ENCODE peak calls at places on chromosomes 12 and 14, in ten cellular contexts. One of them, this sample, is unnamed. For H3K36me3, the result is how much of the 10 kb centered on the place peaks cover.

GRCh38 chr14:83744901-83745300 is 1785.0 kb upstream of the FLRT2 start:
- DNase-seq in upper lobe of right lung: no peak
- DNase-seq in mucosa of descending colon: no peak
- DNase-seq in heart right ventricle: no peak
- DNase-seq in mammary epithelial cell: no peak
- DNase-seq in lower lobe of right lung: no peak
- DNase-seq in kidney epithelial cell: no peak
- DNase-seq in Caco-2: no peak
- DNase-seq in breast epithelium: no peak
- DNase-seq in psoas muscle: no peak
- DNase-seq in this sample: no peak

GRCh38 chr12:112496493-112496892 is 77.7 kb downstream of the PTPN11 start:
- DNase-seq in upper lobe of right lung: no peak
- DNase-seq in mucosa of descending colon: no peak
- DNase-seq in heart right ventricle: no peak
- DNase-seq in mammary epithelial cell: no peak
- DNase-seq in lower lobe of right lung: no peak
- DNase-seq in kidney epithelial cell: no peak
- DNase-seq in Caco-2: no peak
- DNase-seq in breast epithelium: no peak
- DNase-seq in psoas muscle: no peak
- DNase-seq in this sample: no peak

GRCh38 chr12:10952645-10953044 is 13.6 kb upstream of the TAS2R14 start:
- DNase-seq in upper lobe of right lung: no peak
- DNase-seq in mucosa of descending colon: no peak
- DNase-seq in heart right ventricle: peak
- DNase-seq in mammary epithelial cell: no peak
- DNase-seq in lower lobe of right lung: no peak
- DNase-seq in kidney epithelial cell: no peak
- DNase-seq in Caco-2: no peak
- DNase-seq in breast epithelium: no peak
- DNase-seq in psoas muscle: no peak
- DNase-seq in this sample: no peak

GRCh38 chr12:108175310-108175709 is 46.2 kb downstream of the WSCD2 start:
- DNase-seq in upper lobe of right lung: no peak
- DNase-seq in mucosa of descending colon: no peak
- DNase-seq in heart right ventricle: no peak
- DNase-seq in mammary epithelial cell: no peak
- DNase-seq in lower lobe of right lung: no peak
- DNase-seq in kidney epithelial cell: no peak
- DNase-seq in Caco-2: no peak
- DNase-seq in breast epithelium: no peak
- DNase-seq in psoas muscle: no peak
- DNase-seq in this sample: no peak

GRCh38 chr12:7503686-7504085 is at the start of gene CD163:
- DNase-seq in upper lobe of right lung: no peak
- DNase-seq in mucosa of descending colon: no peak
- DNase-seq in heart right ventricle: no peak
- DNase-seq in mammary epithelial cell: no peak
- DNase-seq in lower lobe of right lung: no peak
- DNase-seq in kidney epithelial cell: no peak
- DNase-seq in Caco-2: no peak
- DNase-seq in breast epithelium: no peak
- DNase-seq in psoas muscle: no peak
- DNase-seq in this sample: no peak

GRCh38 chr14:93838253-93838652 is 50.0 kb upstream of the PRIMA1 start:
- DNase-seq in upper lobe of right lung: no peak
- DNase-seq in mucosa of descending colon: no peak
- DNase-seq in heart right ventricle: no peak
- DNase-seq in mammary epithelial cell: no peak
- DNase-seq in lower lobe of right lung: no peak
- DNase-seq in kidney epithelial cell: no peak
- DNase-seq in Caco-2: no peak
- DNase-seq in breast epithelium: no peak
- DNase-seq in psoas muscle: no peak
- DNase-seq in this sample: no peak

GRCh38 chr14:100304825-100305445 is 1.3 kb downstream of the SLC25A29 start:
- DNase-seq in upper lobe of right lung: peak
- DNase-seq in mucosa of descending colon: peak
- DNase-seq in heart right ventricle: peak
- DNase-seq in mammary epithelial cell: peak
- DNase-seq in lower lobe of right lung: peak
- DNase-seq in kidney epithelial cell: no peak
- DNase-seq in Caco-2: no peak
- DNase-seq in breast epithelium: no peak
- DNase-seq in psoas muscle: no peak
- DNase-seq in this sample: no peak

GRCh38 chr12:96047621-96048211 is 12.3 kb upstream of the LTA4H start:
- DNase-seq in upper lobe of right lung: peak
- DNase-seq in mucosa of descending colon: peak
- DNase-seq in heart right ventricle: no peak
- DNase-seq in mammary epithelial cell: peak
- DNase-seq in lower lobe of right lung: peak
- DNase-seq in kidney epithelial cell: peak
- DNase-seq in Caco-2: no peak
- DNase-seq in breast epithelium: no peak
- DNase-seq in psoas muscle: no peak
- DNase-seq in this sample: no peak

GRCh38 chr12:117162649-117163048 is 27.6 kb downstream of the FBXO21 start:
- DNase-seq in upper lobe of right lung: no peak
- DNase-seq in mucosa of descending colon: no peak
- DNase-seq in heart right ventricle: no peak
- DNase-seq in mammary epithelial cell: no peak
- DNase-seq in lower lobe of right lung: no peak
- DNase-seq in kidney epithelial cell: no peak
- DNase-seq in Caco-2: no peak
- DNase-seq in breast epithelium: no peak
- DNase-seq in psoas muscle: no peak
- DNase-seq in this sample: no peak

GRCh38 chr12:83826112-83826511 is 1086.5 kb downstream of the SLC6A15 start:
- DNase-seq in upper lobe of right lung: no peak
- DNase-seq in mucosa of descending colon: peak
- DNase-seq in heart right ventricle: no peak
- DNase-seq in mammary epithelial cell: peak
- DNase-seq in lower lobe of right lung: no peak
- DNase-seq in kidney epithelial cell: no peak
- DNase-seq in Caco-2: peak
- DNase-seq in breast epithelium: no peak
- DNase-seq in psoas muscle: no peak
- DNase-seq in this sample: no peak

GRCh38 chr12:123329799-123330198 is 34.8 kb downstream of the SBNO1 start:
- DNase-seq in upper lobe of right lung: no peak
- DNase-seq in mucosa of descending colon: no peak
- DNase-seq in heart right ventricle: no peak
- DNase-seq in mammary epithelial cell: no peak
- DNase-seq in lower lobe of right lung: no peak
- DNase-seq in kidney epithelial cell: no peak
- DNase-seq in Caco-2: no peak
- DNase-seq in breast epithelium: no peak
- DNase-seq in psoas muscle: no peak
- DNase-seq in this sample: no peak

GRCh38 chr12:125882141-125882540 is 816.9 kb downstream of the AACS start:
- DNase-seq in upper lobe of right lung: no peak
- DNase-seq in mucosa of descending colon: no peak
- DNase-seq in heart right ventricle: no peak
- DNase-seq in mammary epithelial cell: no peak
- DNase-seq in lower lobe of right lung: no peak
- DNase-seq in kidney epithelial cell: no peak
- DNase-seq in Caco-2: no peak
- DNase-seq in breast epithelium: no peak
- DNase-seq in psoas muscle: no peak
- DNase-seq in this sample: no peak

GRCh38 chr12:68317047-68317667 is 15.0 kb downstream of the MDM1 start:
- DNase-seq in upper lobe of right lung: no peak
- DNase-seq in mucosa of descending colon: peak
- DNase-seq in heart right ventricle: peak
- DNase-seq in mammary epithelial cell: no peak
- DNase-seq in lower lobe of right lung: no peak
- DNase-seq in kidney epithelial cell: no peak
- DNase-seq in Caco-2: no peak
- DNase-seq in breast epithelium: no peak
- DNase-seq in psoas muscle: no peak
- DNase-seq in this sample: no peak

GRCh38 chr14:20331048-20331613 is 1.9 kb downstream of the CCNB1IP1 start:
- DNase-seq in upper lobe of right lung: no peak
- DNase-seq in mucosa of descending colon: no peak
- DNase-seq in heart right ventricle: no peak
- DNase-seq in mammary epithelial cell: no peak
- DNase-seq in lower lobe of right lung: no peak
- DNase-seq in kidney epithelial cell: no peak
- DNase-seq in Caco-2: no peak
- DNase-seq in breast epithelium: no peak
- DNase-seq in psoas muscle: no peak
- DNase-seq in this sample: no peak
- H3K4me3 ChIP-seq in upper lobe of right lung: no peak
- H3K4me3 ChIP-seq in mucosa of descending colon: no peak
- H3K4me3 ChIP-seq in heart right ventricle: no peak
- H3K4me3 ChIP-seq in mammary epithelial cell: no peak
- H3K4me3 ChIP-seq in lower lobe of right lung: no peak
- H3K4me3 ChIP-seq in kidney epithelial cell: no peak
- H3K4me3 ChIP-seq in Caco-2: no peak
- H3K4me3 ChIP-seq in breast epithelium: no peak
- H3K4me3 ChIP-seq in psoas muscle: peak
- H3K4me3 ChIP-seq in this sample: no peak

GRCh38 chr14:70919774-70920173 is 12.5 kb downstream of the PCNX1 start:
- DNase-seq in upper lobe of right lung: no peak
- DNase-seq in mucosa of descending colon: no peak
- DNase-seq in heart right ventricle: no peak
- DNase-seq in mammary epithelial cell: no peak
- DNase-seq in lower lobe of right lung: no peak
- DNase-seq in kidney epithelial cell: no peak
- DNase-seq in Caco-2: no peak
- DNase-seq in breast epithelium: no peak
- DNase-seq in psoas muscle: no peak
- DNase-seq in this sample: no peak

GRCh38 chr14:70915415-70915814 is 8.2 kb downstream of the PCNX1 start:
- DNase-seq in upper lobe of right lung: no peak
- DNase-seq in mucosa of descending colon: no peak
- DNase-seq in heart right ventricle: no peak
- DNase-seq in mammary epithelial cell: no peak
- DNase-seq in lower lobe of right lung: no peak
- DNase-seq in kidney epithelial cell: no peak
- DNase-seq in Caco-2: no peak
- DNase-seq in breast epithelium: no peak
- DNase-seq in psoas muscle: no peak
- DNase-seq in this sample: no peak

GRCh38 chr14:70916300-70916699 is 9.0 kb downstream of the PCNX1 start:
- DNase-seq in upper lobe of right lung: no peak
- DNase-seq in mucosa of descending colon: no peak
- DNase-seq in heart right ventricle: no peak
- DNase-seq in mammary epithelial cell: no peak
- DNase-seq in lower lobe of right lung: no peak
- DNase-seq in kidney epithelial cell: no peak
- DNase-seq in Caco-2: no peak
- DNase-seq in breast epithelium: no peak
- DNase-seq in psoas muscle: no peak
- DNase-seq in this sample: no peak

GRCh38 chr14:70916776-70917175 is 9.5 kb downstream of the PCNX1 start:
- DNase-seq in upper lobe of right lung: no peak
- DNase-seq in mucosa of descending colon: no peak
- DNase-seq in heart right ventricle: no peak
- DNase-seq in mammary epithelial cell: no peak
- DNase-seq in lower lobe of right lung: no peak
- DNase-seq in kidney epithelial cell: no peak
- DNase-seq in Caco-2: no peak
- DNase-seq in breast epithelium: no peak
- DNase-seq in psoas muscle: no peak
- DNase-seq in this sample: no peak

GRCh38 chr14:70917633-70918032 is 10.4 kb downstream of the PCNX1 start:
- DNase-seq in upper lobe of right lung: no peak
- DNase-seq in mucosa of descending colon: no peak
- DNase-seq in heart right ventricle: no peak
- DNase-seq in mammary epithelial cell: no peak
- DNase-seq in lower lobe of right lung: no peak
- DNase-seq in kidney epithelial cell: no peak
- DNase-seq in Caco-2: no peak
- DNase-seq in breast epithelium: no peak
- DNase-seq in psoas muscle: no peak
- DNase-seq in this sample: no peak
- H3K36me3 ChIP-seq in upper lobe of right lung: under half
- H3K36me3 ChIP-seq in mucosa of descending colon: under half
- H3K36me3 ChIP-seq in heart right ventricle: under half
- H3K36me3 ChIP-seq in mammary epithelial cell: under half
- H3K36me3 ChIP-seq in lower lobe of right lung: under half
- H3K36me3 ChIP-seq in kidney epithelial cell: under half
- H3K36me3 ChIP-seq in Caco-2: under half
- H3K36me3 ChIP-seq in breast epithelium: under half
- H3K36me3 ChIP-seq in psoas muscle: under half
- H3K36me3 ChIP-seq in this sample: under half

DNA sequence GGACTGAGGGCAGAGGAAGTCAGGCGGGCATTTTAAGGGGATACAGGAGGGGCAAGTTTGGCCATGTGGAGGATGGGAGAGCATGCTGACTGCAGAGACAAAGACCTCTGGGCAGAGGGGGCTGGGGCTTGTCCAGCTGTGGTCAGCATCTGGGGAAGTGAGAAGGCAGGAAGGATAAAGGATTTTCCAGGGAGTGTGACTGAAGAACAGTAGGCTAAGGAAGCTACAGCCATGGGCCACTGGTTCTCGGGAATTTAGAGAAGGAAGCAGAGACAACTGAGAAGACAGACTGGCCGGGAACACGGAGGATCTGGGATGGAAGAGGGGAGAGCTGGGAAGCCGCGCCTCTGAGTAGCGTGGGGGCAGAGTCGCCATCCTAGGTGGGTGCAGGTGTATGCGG is 7.0 kb upstream of the PGAM5 start:
- DNase-seq in upper lobe of right lung: no peak
- DNase-seq in mucosa of descending colon: no peak
- DNase-seq in heart right ventricle: no peak
- DNase-seq in mammary epithelial cell: no peak
- DNase-seq in lower lobe of right lung: no peak
- DNase-seq in kidney epithelial cell: no peak
- DNase-seq in Caco-2: no peak
- DNase-seq in breast epithelium: no peak
- DNase-seq in psoas muscle: no peak
- DNase-seq in this sample: no peak
- TF ChIP-seq CTCF in upper lobe of right lung: no peak
- TF ChIP-seq CTCF in mucosa of descending colon: no peak
- TF ChIP-seq CTCF in heart right ventricle: no peak
- TF ChIP-seq CTCF in mammary epithelial cell: no peak
- TF ChIP-seq CTCF in lower lobe of right lung: no peak
- TF ChIP-seq CTCF in kidney epithelial cell: no peak
- TF ChIP-seq CTCF in Caco-2: no peak
- TF ChIP-seq CTCF in breast epithelium: no peak
- TF ChIP-seq CTCF in psoas muscle: no peak
- TF ChIP-seq CTCF in this sample: no peak

DNA sequence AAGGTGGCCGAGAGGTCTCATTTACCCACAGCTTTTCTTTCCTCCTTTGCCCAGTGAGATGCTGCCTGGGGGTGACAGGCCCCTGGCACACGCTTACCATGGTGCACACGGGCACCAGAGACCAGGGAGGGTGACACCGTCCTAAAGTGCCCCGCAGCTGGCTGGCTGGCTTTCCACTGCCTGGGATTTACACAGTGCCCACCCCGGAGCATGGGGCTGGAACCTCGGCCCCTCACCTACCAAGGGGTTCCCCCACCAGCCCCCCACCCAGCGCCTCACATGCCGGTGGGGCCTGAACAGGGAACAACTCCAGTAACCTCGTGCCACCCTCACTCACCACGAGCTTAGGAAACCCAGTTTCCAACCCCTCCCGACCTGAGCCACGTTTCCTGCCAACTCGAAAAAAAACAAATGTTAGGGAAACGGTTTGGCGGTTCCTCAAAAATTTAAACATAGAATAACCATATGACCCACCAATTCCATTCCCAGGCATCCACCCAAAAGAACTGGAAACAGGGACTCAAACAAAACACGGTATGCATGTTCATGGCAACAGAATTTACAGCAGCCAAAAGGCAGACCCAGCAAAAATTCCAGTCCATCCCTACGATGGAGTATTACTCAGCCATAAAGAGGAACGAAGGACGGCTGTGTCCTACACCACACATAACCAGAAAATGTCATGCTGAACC is 69.1 kb downstream of the NCOR2 start:
- DNase-seq in upper lobe of right lung: no peak
- DNase-seq in mucosa of descending colon: no peak
- DNase-seq in heart right ventricle: peak
- DNase-seq in mammary epithelial cell: no peak
- DNase-seq in lower lobe of right lung: no peak
- DNase-seq in kidney epithelial cell: no peak
- DNase-seq in Caco-2: no peak
- DNase-seq in breast epithelium: no peak
- DNase-seq in psoas muscle: peak
- DNase-seq in this sample: no peak
- H3K4me3 ChIP-seq in upper lobe of right lung: no peak
- H3K4me3 ChIP-seq in mucosa of descending colon: no peak
- H3K4me3 ChIP-seq in heart right ventricle: no peak
- H3K4me3 ChIP-seq in mammary epithelial cell: no peak
- H3K4me3 ChIP-seq in lower lobe of right lung: no peak
- H3K4me3 ChIP-seq in kidney epithelial cell: no peak
- H3K4me3 ChIP-seq in Caco-2: no peak
- H3K4me3 ChIP-seq in breast epithelium: no peak
- H3K4me3 ChIP-seq in psoas muscle: no peak
- H3K4me3 ChIP-seq in this sample: no peak

This sample was measured in BJ.